ENCODE peak calls at places on chromosomes 7 and 10, in eight cellular contexts. R is prostate gland, N is psoas muscle, A is heart right ventricle, V is stomach, U is ascending aorta, Y is K562, T is GM23248. X is an unnamed sample. For H3K27me3, the result is how much of the 10 kb centered on the place peaks cover.

GRCh38 chr7:114450431-114450830 is 35.8 kb downstream of the FOXP2 start:
- DNase-seq in A (no peak), Y (no peak), N (no peak), V (no peak), U (no peak), R (no peak), T (no peak), X (no peak)

GRCh38 chr10:119688033-119688508 is 36.9 kb downstream of the BAG3 start:
- DNase-seq in V (no peak), U (no peak), N (no peak), R (no peak), Y (no peak), T (no peak), A (no peak), X (no peak)

GRCh38 chr7:15555385-15555859 is 6.4 kb downstream of the AGMO start:
- DNase-seq in U (no peak), R (no peak), A (no peak), N (no peak), Y (no peak), T (peak), V (no peak), X (no peak)

GRCh38 chr10:16756561-16757221 is 60.5 kb downstream of the RSU1 start:
- DNase-seq in U (no peak), Y (no peak), R (no peak), V (no peak), N (no peak), A (no peak), T (peak), X (no peak)

GRCh38 chr7:100891555-100891954 is 2.0 kb upstream of the UFSP1 start:
- DNase-seq in V (no peak), R (no peak), U (no peak), T (peak), A (no peak), N (no peak), Y (no peak), X (no peak)

GRCh38 chr7:70720191-70720873 is 411.6 kb upstream of the GALNT17 start:
- DNase-seq in U (no peak), R (no peak), N (no peak), T (no peak), A (no peak), Y (no peak), V (no peak), X (no peak)

GRCh38 chr7:151923097-151923876 is 33.0 kb upstream of the GALNTL5 start:
- DNase-seq in R (peak), V (peak), A (no peak), T (peak), N (no peak), U (peak), Y (no peak), X (peak)

GRCh38 chr7:17680943-17681351 is 259.3 kb downstream of the SNX13 start:
- DNase-seq in R (no peak), U (no peak), T (peak), A (no peak), Y (no peak), N (no peak), V (no peak), X (no peak)

GRCh38 chr10:96440257-96441125 is 73.2 kb downstream of the TLL2 start:
- DNase-seq in T (no peak), N (no peak), A (no peak), Y (no peak), R (no peak), V (no peak), U (no peak), X (no peak)

GRCh38 chr10:8052344-8052969 is 2.0 kb upstream of the GATA3 start:
- DNase-seq in T (no peak), A (no peak), N (no peak), U (no peak), V (no peak), Y (no peak), R (no peak), X (no peak)
- H3K27me3 ChIP-seq in T (half or more), A (half or more), N (half or more), U (half or more), V (half or more), Y (under half), R (under half), X (under half)

GRCh38 chr7:27188666-27189559 is 3.9 kb upstream of the HOXA11 start:
- DNase-seq in V (peak), N (peak), U (peak), Y (no peak), R (peak), A (no peak), T (no peak), X (no peak)
- H3K27me3 ChIP-seq in V (half or more), N (half or more), U (half or more), Y (under half), R (under half), A (half or more), T (under half), X (under half)

GRCh38 chr7:1404881-1405548 is 54.3 kb downstream of the MICALL2 start:
- DNase-seq in A (no peak), T (no peak), Y (no peak), V (no peak), N (no peak), R (no peak), U (no peak), X (no peak)
- H3K27me3 ChIP-seq in A (half or more), T (half or more), Y (under half), V (half or more), N (half or more), R (under half), U (under half), X (under half)

DNA sequence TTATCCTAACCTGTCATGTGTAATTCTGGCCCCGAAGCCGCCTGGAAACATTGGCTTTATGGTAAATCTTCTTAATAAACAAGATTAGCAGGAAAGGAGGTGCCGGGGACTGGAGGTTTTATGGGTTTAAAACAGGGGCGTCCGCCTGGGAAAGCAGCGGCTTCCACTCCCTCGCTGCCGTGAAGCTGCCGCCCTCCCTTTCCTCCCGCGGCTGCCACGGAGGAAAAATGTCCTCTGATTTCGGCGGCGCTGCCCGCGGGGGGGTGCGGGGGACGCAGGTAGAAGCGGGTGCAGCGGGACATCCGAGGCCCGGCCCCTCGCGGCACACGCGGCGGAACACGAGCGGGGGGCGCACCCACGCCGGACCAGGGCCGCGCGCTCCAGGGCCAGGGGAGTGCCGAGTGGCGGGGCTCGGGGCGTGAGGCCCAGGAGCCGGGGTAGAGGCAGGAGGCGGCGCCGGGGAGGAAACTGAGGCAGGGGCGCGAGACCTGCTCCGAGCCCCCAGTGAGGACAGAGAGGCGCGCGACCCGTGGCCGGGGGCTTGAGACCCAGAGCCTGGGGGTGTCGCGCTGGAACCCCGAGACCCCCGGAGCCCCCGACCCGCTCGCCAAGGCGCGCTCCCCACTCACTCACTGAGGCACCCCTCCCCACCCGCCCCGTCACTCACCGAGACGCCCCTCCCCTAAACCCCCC is 978 bp downstream of the PTPRN2 start:
- DNase-seq in R (no peak), A (no peak), N (no peak), T (no peak), V (peak), U (no peak), Y (no peak), X (no peak)
- H3K27me3 ChIP-seq in R (under half), A (under half), N (half or more), T (under half), V (under half), U (under half), Y (half or more), X (under half)

DNA sequence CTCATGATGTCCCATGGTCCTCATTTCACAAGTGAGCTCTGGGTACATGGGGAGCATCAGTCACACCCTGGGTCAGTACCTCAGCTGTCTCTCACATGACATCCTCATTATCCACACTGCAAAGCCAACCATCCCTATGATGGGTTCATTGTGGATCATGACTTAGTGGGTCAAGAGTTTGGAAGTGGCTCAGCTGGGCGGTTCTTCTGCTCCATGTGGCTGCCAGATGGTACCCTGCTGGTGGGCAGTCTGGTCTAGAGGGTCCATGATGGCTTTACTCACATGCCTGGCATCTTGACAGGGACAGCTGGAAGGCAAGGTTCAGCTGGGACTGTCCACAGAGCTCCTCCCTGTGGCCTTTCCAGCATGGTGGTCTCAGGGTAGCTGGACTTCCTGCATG is 19.1 kb upstream of the PSMG3 start:
- DNase-seq in R (no peak), T (no peak), U (no peak), N (no peak), V (no peak), A (no peak), Y (no peak), X (no peak)
- H3K27me3 ChIP-seq in R (under half), T (under half), U (under half), N (half or more), V (under half), A (under half), Y (half or more), X (under half)

GRCh38 chr10:100731603-100732596 is 13.5 kb upstream of the PAX2 start:
- DNase-seq in V (no peak), T (no peak), U (no peak), Y (no peak), R (no peak), N (no peak), A (no peak), X (no peak)
- H3K27me3 ChIP-seq in V (half or more), T (half or more), U (under half), Y (under half), R (half or more), N (half or more), A (half or more), X (under half)

GRCh38 chr10:100651916-100652315 is 93.5 kb upstream of the PAX2 start:
- DNase-seq in V (no peak), T (no peak), R (no peak), N (no peak), U (no peak), Y (no peak), A (no peak), X (no peak)
- H3K27me3 ChIP-seq in V (half or more), T (under half), R (under half), N (half or more), U (under half), Y (under half), A (half or more), X (under half)

DNA sequence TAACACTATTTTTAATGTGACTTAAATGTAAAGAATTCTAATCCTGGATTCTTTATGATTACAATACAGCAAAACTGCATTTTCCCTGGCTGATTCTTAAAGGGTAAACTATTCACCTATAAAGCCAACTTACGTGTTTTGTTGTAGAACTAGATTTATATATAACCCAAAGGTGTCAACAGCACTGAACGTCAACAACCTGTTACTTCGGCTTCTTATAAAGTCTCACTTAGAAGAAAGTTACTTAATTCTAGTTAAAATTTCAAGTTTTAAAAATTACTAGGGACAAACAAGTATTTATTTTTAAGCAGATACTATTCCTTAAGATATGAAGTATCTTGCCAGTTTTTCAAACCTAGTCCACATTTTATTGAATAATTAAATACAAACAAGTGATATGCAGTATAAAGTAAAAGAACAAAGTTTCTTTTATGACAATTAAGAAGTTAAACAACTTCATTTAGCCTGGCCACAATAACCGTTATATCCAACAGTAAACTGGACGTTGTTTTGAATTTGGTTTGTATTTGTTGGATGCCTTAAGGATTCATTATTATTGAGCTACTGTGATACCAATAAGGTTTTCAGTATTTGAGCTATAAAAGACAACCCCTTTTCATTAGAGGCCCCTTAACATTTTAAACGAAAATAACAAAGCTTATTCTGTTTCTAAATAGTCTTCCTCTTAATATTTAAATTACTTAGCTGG is 83.2 kb downstream of the SNX10 start:
- DNase-seq in U (no peak), R (no peak), T (no peak), Y (no peak), V (no peak), A (no peak), N (no peak), X (no peak)
- H3K27me3 ChIP-seq in U (under half), R (under half), T (half or more), Y (under half), V (under half), A (half or more), N (half or more), X (under half)